ENCODE peak calls at places on chromosomes 4 and X, in six cellular contexts. Z is adipocyte, P is astrocyte of the spinal cord, L is GM23248, D is HFF-Myc, M is breast epithelium. A is an unnamed sample.

GRCh38 chr4:99390060-99390459 is 37.5 kb upstream of the ADH1C start:
- DNase-seq in Z (peak), P (peak), L (peak), D (no peak), M (no peak), A (peak)

GRCh38 chr4:825063-825968 is 613 bp downstream of the CPLX1 start:
- DNase-seq in Z (peak), P (no peak), L (peak), D (no peak), M (no peak), A (no peak)

GRCh38 chrX:39438603-39439602 is 637.6 kb downstream of the MID1IP1 start:
- DNase-seq in Z (no peak), P (no peak), L (no peak), D (no peak), M (no peak), A (no peak)

GRCh38 chr4:113106076-113106475 is 56.6 kb downstream of the ANK2 start:
- DNase-seq in Z (peak), P (peak), L (peak), D (peak), M (no peak), A (no peak)

GRCh38 chr4:144223654-144224053 is 83.1 kb upstream of the GYPA start:
- DNase-seq in Z (peak), P (no peak), L (no peak), D (no peak), M (no peak), A (no peak)

GRCh38 chrX:77788050-77788449 is 2.0 kb upstream of the ATRX start:
- DNase-seq in Z (no peak), P (no peak), L (no peak), D (no peak), M (no peak), A (no peak)

GRCh38 chr4:166501941-166502382 is 628.9 kb downstream of the TLL1 start:
- DNase-seq in Z (no peak), P (no peak), L (peak), D (no peak), M (no peak), A (no peak)

GRCh38 chr4:13912966-13913365 is 285.4 kb upstream of the BOD1L1 start:
- DNase-seq in Z (peak), P (no peak), L (peak), D (no peak), M (no peak), A (no peak)

GRCh38 chr4:139744232-139744631 is 78.6 kb downstream of the MGST2 start:
- DNase-seq in Z (no peak), P (no peak), L (no peak), D (no peak), M (no peak), A (no peak)

GRCh38 chr4:15396157-15396800 is 31.6 kb upstream of the C1QTNF7 start:
- DNase-seq in Z (peak), P (peak), L (peak), D (no peak), M (no peak), A (no peak)

GRCh38 chr4:3771167-3771809 is 5.1 kb downstream of the ADRA2C start:
- DNase-seq in Z (no peak), P (no peak), L (no peak), D (no peak), M (no peak), A (no peak)

GRCh38 chr4:13365195-13365594 is 118.9 kb downstream of the RAB28 start:
- DNase-seq in Z (no peak), P (no peak), L (no peak), D (no peak), M (no peak), A (no peak)

GRCh38 chr4:42953316-42953715 is 60.8 kb downstream of the GRXCR1 start:
- DNase-seq in Z (no peak), P (no peak), L (no peak), D (no peak), M (no peak), A (no peak)

GRCh38 chr4:145602129-145602760 is 16.9 kb upstream of the MMAA start:
- DNase-seq in Z (no peak), P (no peak), L (no peak), D (no peak), M (no peak), A (no peak)

GRCh38 chr4:128452415-128452814 is 164.8 kb upstream of the PGRMC2 start:
- DNase-seq in Z (no peak), P (no peak), L (peak), D (no peak), M (no peak), A (no peak)

GRCh38 chr4:176690716-176691115 is 102.0 kb downstream of the VEGFC start:
- DNase-seq in Z (no peak), P (no peak), L (no peak), D (no peak), M (no peak), A (no peak)

GRCh38 chr4:185638093-185638492 is 102.8 kb upstream of the PDLIM3 start:
- DNase-seq in Z (no peak), P (no peak), L (no peak), D (no peak), M (no peak), A (no peak)

GRCh38 chr4:109671350-109671749 is 31.9 kb downstream of the CASP6 start:
- DNase-seq in Z (no peak), P (no peak), L (no peak), D (no peak), M (no peak), A (no peak)

GRCh38 chr4:20832821-20833220 is 132.6 kb downstream of the PACRGL start:
- DNase-seq in Z (no peak), P (peak), L (peak), D (no peak), M (no peak), A (no peak)

GRCh38 chr4:84238247-84239090 is 260.6 kb downstream of the NKX6-1 start:
- DNase-seq in Z (peak), P (peak), L (peak), D (no peak), M (no peak), A (no peak)

GRCh38 chr4:139297001-139297410 is 4.3 kb upstream of the NAA15 start:
- DNase-seq in Z (no peak), P (no peak), L (peak), D (no peak), M (no peak), A (no peak)

GRCh38 chr4:3747582-3747906 is 18.6 kb upstream of the ADRA2C start:
- DNase-seq in Z (peak), P (no peak), L (peak), D (no peak), M (no peak), A (no peak)

GRCh38 chrX:118216488-118216887 is 99.9 kb upstream of the KLHL13 start:
- DNase-seq in Z (no peak), P (no peak), L (no peak), D (no peak), M (no peak), A (no peak)

GRCh38 chr4:1789552-1789951 is 3.5 kb upstream of the FGFR3 start:
- DNase-seq in Z (no peak), P (no peak), L (no peak), D (no peak), M (no peak), A (no peak)

GRCh38 chrX:49166914-49167739 is 4.6 kb downstream of the MAGIX start:
- DNase-seq in Z (peak), P (peak), L (peak), D (no peak), M (no peak), A (no peak)

GRCh38 chr4:109998867-109999303 is 86.2 kb downstream of the EGF start:
- DNase-seq in Z (peak), P (peak), L (peak), D (peak), M (no peak), A (no peak)

GRCh38 chrX:69282893-69283690 is 117.8 kb upstream of the PJA1 start:
- DNase-seq in Z (no peak), P (no peak), L (no peak), D (no peak), M (no peak), A (no peak)

GRCh38 chrX:45803383-45803921 is 602.8 kb upstream of the DIPK2B start:
- DNase-seq in Z (peak), P (peak), L (peak), D (peak), M (no peak), A (peak)

GRCh38 chrX:34810364-34810763 is 132.2 kb upstream of the FAM47B start:
- DNase-seq in Z (peak), P (peak), L (peak), D (peak), M (no peak), A (peak)

GRCh38 chr4:93203708-93204107 is 624.8 kb upstream of the ATOH1 start:
- DNase-seq in Z (no peak), P (no peak), L (peak), D (no peak), M (no peak), A (no peak)

GRCh38 chr4:153362184-153362583 is 17.7 kb downstream of the MND1 start:
- DNase-seq in Z (no peak), P (no peak), L (no peak), D (no peak), M (no peak), A (no peak)

GRCh38 chrX:53686151-53686885 is at the start of gene HUWE1:
- DNase-seq in Z (peak), P (peak), L (peak), D (no peak), M (peak), A (peak)

GRCh38 chrX:153302796-153303195 is 18.8 kb downstream of the PNMA6F start:
- DNase-seq in Z (no peak), P (no peak), L (no peak), D (no peak), M (no peak), A (no peak)

GRCh38 chr4:122739174-122739573 is 6.7 kb downstream of the BBS12 start:
- DNase-seq in Z (peak), P (peak), L (peak), D (no peak), M (no peak), A (peak)

GRCh38 chr4:819401-820229 is 6.3 kb downstream of the CPLX1 start:
- DNase-seq in Z (no peak), P (no peak), L (no peak), D (no peak), M (no peak), A (no peak)

GRCh38 chr4:139719381-139720101 is 53.9 kb downstream of the MGST2 start:
- DNase-seq in Z (no peak), P (no peak), L (no peak), D (no peak), M (no peak), A (no peak)

GRCh38 chrX:12792711-12793110 is 1.5 kb downstream of the PRPS2 start:
- DNase-seq in Z (no peak), P (no peak), L (no peak), D (no peak), M (no peak), A (no peak)
- H3K4me3 ChIP-seq in Z (no peak), P (no peak), L (peak), D (peak), M (no peak), A (no peak)

GRCh38 chrX:24494544-24495113 is 29.5 kb downstream of the PDK3 start:
- DNase-seq in Z (peak), P (peak), L (peak), D (peak), M (no peak), A (peak)
- H3K4me3 ChIP-seq in Z (no peak), P (no peak), L (no peak), D (no peak), M (no peak), A (no peak)

GRCh38 chrX:131762802-131763234 is 218.9 kb downstream of the OR13H1 start:
- DNase-seq in Z (peak), P (peak), L (peak), D (no peak), M (no peak), A (no peak)
- H3K4me3 ChIP-seq in Z (peak), P (peak), L (no peak), D (no peak), M (no peak), A (no peak)

GRCh38 chr4:89314291-89314690 is 6.7 kb upstream of the GPRIN3 start:
- DNase-seq in Z (no peak), P (no peak), L (peak), D (no peak), M (no peak), A (no peak)

GRCh38 chr4:89319756-89320155 is 12.2 kb upstream of the GPRIN3 start:
- DNase-seq in Z (no peak), P (no peak), L (no peak), D (no peak), M (no peak), A (no peak)

GRCh38 chr4:89312066-89312465 is 4.5 kb upstream of the GPRIN3 start:
- DNase-seq in Z (no peak), P (no peak), L (peak), D (no peak), M (no peak), A (no peak)

GRCh38 chr4:89316187-89316586 is 8.6 kb upstream of the GPRIN3 start:
- DNase-seq in Z (peak), P (no peak), L (peak), D (no peak), M (no peak), A (no peak)

GRCh38 chr4:89316931-89317366 is 9.3 kb upstream of the GPRIN3 start:
- DNase-seq in Z (peak), P (peak), L (peak), D (no peak), M (no peak), A (peak)
- H3K4me3 ChIP-seq in Z (no peak), P (no peak), L (no peak), D (no peak), M (no peak), A (no peak)

GRCh38 chrX:120308558-120308957 is 2.7 kb downstream of the TMEM255A start:
- DNase-seq in Z (no peak), P (peak), L (no peak), D (no peak), M (no peak), A (no peak)

GRCh38 chrX:120308959-120309872 is 2.0 kb downstream of the TMEM255A start:
- DNase-seq in Z (no peak), P (peak), L (peak), D (no peak), M (peak), A (peak)

GRCh38 chrX:120310861-120311631 is at the start of gene TMEM255A:
- DNase-seq in Z (peak), P (peak), L (peak), D (no peak), M (no peak), A (no peak)

GRCh38 chrX:120309873-120310730 is 1.2 kb downstream of the TMEM255A start:
- DNase-seq in Z (peak), P (no peak), L (peak), D (no peak), M (no peak), A (no peak)

DNA sequence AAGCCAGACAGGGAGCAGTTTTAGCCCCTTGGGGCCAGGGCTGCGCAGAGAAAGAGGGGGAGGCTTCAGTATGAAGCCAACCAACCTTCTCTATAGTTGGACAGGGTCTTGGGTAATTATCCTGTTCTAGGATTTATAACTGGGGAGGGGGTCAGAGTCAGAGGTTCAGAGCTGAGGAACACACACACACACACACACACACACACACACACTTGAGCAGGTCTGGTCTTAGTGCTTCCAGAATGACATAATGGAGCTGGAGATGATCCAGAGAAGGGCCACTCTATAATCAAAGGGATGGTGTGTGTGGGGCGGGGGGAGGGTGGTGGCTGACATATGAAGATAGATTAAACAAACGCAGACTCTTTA is 355 bp upstream of the TMEM255A start:
- DNase-seq in Z (no peak), P (no peak), L (no peak), D (no peak), M (no peak), A (no peak)
- H3K4me3 ChIP-seq in Z (no peak), P (no peak), L (no peak), D (no peak), M (no peak), A (no peak)

GRCh38 chrX:133987188-133987587 is 1.8 kb upstream of the GPC3 start:
- DNase-seq in Z (no peak), P (no peak), L (no peak), D (no peak), M (no peak), A (no peak)

GRCh38 chrX:133985164-133986007 is at the start of gene GPC3:
- DNase-seq in Z (peak), P (peak), L (no peak), D (no peak), M (no peak), A (no peak)

GRCh38 chrX:133984857-133985163 is 584 bp downstream of the GPC3 start:
- DNase-seq in Z (no peak), P (no peak), L (no peak), D (no peak), M (no peak), A (no peak)

GRCh38 chrX:133988010-133988409 is 2.6 kb upstream of the GPC3 start:
- DNase-seq in Z (no peak), P (no peak), L (no peak), D (no peak), M (no peak), A (no peak)

GRCh38 chrX:133986008-133986683 is 752 bp upstream of the GPC3 start:
- DNase-seq in Z (no peak), P (no peak), L (no peak), D (no peak), M (no peak), A (no peak)
- H3K4me3 ChIP-seq in Z (peak), P (no peak), L (no peak), D (no peak), M (peak), A (peak)

DNA sequence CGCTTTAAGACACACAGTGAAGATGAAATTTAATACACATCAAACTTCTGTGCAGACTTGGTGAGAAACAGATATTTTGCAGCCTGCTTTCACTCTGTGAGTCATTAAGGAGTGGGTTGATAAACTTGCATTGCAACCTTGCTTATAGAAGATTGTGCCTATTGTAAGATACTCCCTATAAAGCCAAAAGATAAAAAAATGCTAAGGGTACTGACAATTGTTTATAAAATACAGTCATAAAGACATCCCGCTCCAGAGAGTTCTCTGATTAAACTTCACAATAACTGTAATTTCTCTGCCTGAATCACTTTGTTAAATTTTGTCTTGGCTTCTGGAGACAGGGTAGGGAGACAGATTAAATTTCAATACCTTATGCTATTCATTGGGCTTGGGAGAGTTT is 49.1 kb downstream of the GALNT7 start:
- DNase-seq in Z (peak), P (peak), L (peak), D (no peak), M (no peak), A (peak)
- H3K4me3 ChIP-seq in Z (no peak), P (no peak), L (no peak), D (no peak), M (no peak), A (no peak)